ENCODE peak calls at places on chromosomes 7 and 10, in ten cellular contexts. D, S, U, H, L, E, P, W, J and I are unnamed samples.

GRCh38 chr10:131003455-131003854 is 308.1 kb downstream of the TCERG1L start:
- DNase-seq in D (no peak), S (no peak), U (no peak), H (no peak), L (no peak), E (no peak), P (peak), W (no peak), J (no peak), I (no peak)

GRCh38 chr7:139695616-139696015 is 82.2 kb downstream of the HIPK2 start:
- DNase-seq in D (no peak), S (no peak), U (peak), H (no peak), L (no peak), E (no peak), P (no peak), W (no peak), J (no peak), I (no peak)

GRCh38 chr10:111598433-111599059 is 521.7 kb downstream of the ADRA2A start:
- DNase-seq in D (peak), S (no peak), U (peak), H (peak), L (peak), E (peak), P (peak), W (peak), J (peak), I (peak)

GRCh38 chr10:1377756-1378397 is 321.7 kb downstream of the WDR37 start:
- DNase-seq in D (no peak), S (no peak), U (no peak), H (no peak), L (no peak), E (no peak), P (no peak), W (no peak), J (no peak), I (no peak)

GRCh38 chr10:43252166-43252784 is 14.6 kb downstream of the RASGEF1A start:
- DNase-seq in D (no peak), S (peak), U (no peak), H (peak), L (no peak), E (peak), P (peak), W (no peak), J (no peak), I (no peak)

GRCh38 chr10:80405636-80406035 is 2.7 kb upstream of the PRXL2A start:
- DNase-seq in D (no peak), S (no peak), U (peak), H (no peak), L (no peak), E (no peak), P (no peak), W (no peak), J (peak), I (no peak)

GRCh38 chr7:103113164-103113563 is 35.7 kb downstream of the NAPEPLD start:
- DNase-seq in D (no peak), S (no peak), U (peak), H (no peak), L (no peak), E (no peak), P (no peak), W (peak), J (no peak), I (peak)

GRCh38 chr7:42605381-42605780 is 306.5 kb downstream of the C7orf25 start:
- DNase-seq in D (no peak), S (no peak), U (no peak), H (no peak), L (no peak), E (no peak), P (no peak), W (no peak), J (no peak), I (no peak)

GRCh38 chr7:105198223-105198622 is 184.2 kb downstream of the KMT2E start:
- DNase-seq in D (no peak), S (no peak), U (peak), H (no peak), L (no peak), E (no peak), P (no peak), W (peak), J (peak), I (no peak)

GRCh38 chr10:15868006-15868405 is 7.7 kb upstream of the MINDY3 start:
- DNase-seq in D (no peak), S (no peak), U (no peak), H (no peak), L (no peak), E (no peak), P (no peak), W (no peak), J (no peak), I (no peak)

GRCh38 chr7:95421847-95422444 is 12.9 kb downstream of the PON2 start:
- DNase-seq in D (no peak), S (no peak), U (peak), H (no peak), L (no peak), E (no peak), P (no peak), W (no peak), J (no peak), I (no peak)

GRCh38 chr10:7107287-7107686 is 303.5 kb downstream of the SFMBT2 start:
- DNase-seq in D (no peak), S (no peak), U (peak), H (no peak), L (no peak), E (no peak), P (no peak), W (no peak), J (no peak), I (no peak)

GRCh38 chr7:70778585-70778984 is 353.4 kb upstream of the GALNT17 start:
- DNase-seq in D (no peak), S (no peak), U (no peak), H (no peak), L (no peak), E (no peak), P (no peak), W (no peak), J (no peak), I (no peak)

GRCh38 chr10:87920538-87920937 is 57.1 kb downstream of the PTEN start:
- DNase-seq in D (no peak), S (no peak), U (no peak), H (no peak), L (no peak), E (no peak), P (no peak), W (no peak), J (no peak), I (no peak)

GRCh38 chr10:93152136-93152535 is 78.4 kb downstream of the CYP26A1 start:
- DNase-seq in D (no peak), S (no peak), U (peak), H (no peak), L (no peak), E (no peak), P (no peak), W (peak), J (no peak), I (peak)

GRCh38 chr7:67502929-67503328 is 506.3 kb downstream of the TYW1 start:
- DNase-seq in D (no peak), S (no peak), U (no peak), H (no peak), L (no peak), E (no peak), P (no peak), W (no peak), J (no peak), I (no peak)

GRCh38 chr10:11242443-11243386 is 225.0 kb downstream of the CELF2 start:
- DNase-seq in D (peak), S (no peak), U (peak), H (no peak), L (no peak), E (no peak), P (no peak), W (peak), J (no peak), I (no peak)

GRCh38 chr7:111083423-111083822 is 7.5 kb upstream of the LRRN3 start:
- DNase-seq in D (no peak), S (no peak), U (peak), H (no peak), L (peak), E (peak), P (no peak), W (no peak), J (no peak), I (peak)

GRCh38 chr7:101299511-101300464 is 21.8 kb downstream of the IFT22 start:
- DNase-seq in D (no peak), S (no peak), U (no peak), H (peak), L (no peak), E (no peak), P (no peak), W (no peak), J (no peak), I (no peak)

GRCh38 chr10:5732141-5732540 is 47.5 kb downstream of the TASOR2 start:
- DNase-seq in D (no peak), S (no peak), U (no peak), H (no peak), L (no peak), E (no peak), P (no peak), W (no peak), J (peak), I (no peak)

GRCh38 chr7:39838326-39838725 is 111.7 kb upstream of the CDK13 start:
- DNase-seq in D (peak), S (no peak), U (peak), H (no peak), L (no peak), E (no peak), P (no peak), W (no peak), J (no peak), I (no peak)

GRCh38 chr7:27581906-27582305 is 80.8 kb downstream of the HIBADH start:
- DNase-seq in D (no peak), S (no peak), U (no peak), H (no peak), L (no peak), E (no peak), P (no peak), W (no peak), J (no peak), I (no peak)

GRCh38 chr7:156754222-156754621 is 113.6 kb downstream of the RNF32 start:
- DNase-seq in D (no peak), S (no peak), U (no peak), H (no peak), L (no peak), E (no peak), P (no peak), W (no peak), J (no peak), I (no peak)